ENCODE peak calls at places on chromosomes 4 and X, in four cellular contexts. Y is GM23248, N is cardiac muscle cell, C is hepatocyte. X is an unnamed sample. For H3K27me3 and H3K36me3, the result is how much of the 10 kb centered on the place peaks cover.

GRCh38 chr4:30776921-30777415 is 56.8 kb downstream of the PCDH7 start:
- DNase-seq in Y (no peak), N (no peak), C (no peak), X (no peak)

GRCh38 chr4:180164799-180165198 is 2078.4 kb upstream of the TENM3 start:
- DNase-seq in Y (no peak), N (no peak), C (peak), X (no peak)

GRCh38 chr4:182576609-182577289 is 333.5 kb downstream of the TENM3 start:
- DNase-seq in Y (no peak), N (no peak), C (peak), X (peak)

GRCh38 chrX:52558140-52558539 is 41.3 kb upstream of the XAGE1B start:
- DNase-seq in Y (no peak), N (no peak), C (no peak), X (no peak)

GRCh38 chrX:9848718-9849481 is 62.7 kb downstream of the SHROOM2 start:
- DNase-seq in Y (no peak), N (no peak), C (no peak), X (peak)

GRCh38 chr4:154417358-154417673 is 74.3 kb downstream of the DCHS2 start:
- DNase-seq in Y (no peak), N (no peak), C (no peak), X (no peak)

GRCh38 chrX:16300831-16301230 is 133.6 kb downstream of the MAGEB17 start:
- DNase-seq in Y (no peak), N (no peak), C (no peak), X (no peak)

GRCh38 chr4:111283066-111283677 is 660.3 kb upstream of the PITX2 start:
- DNase-seq in Y (peak), N (peak), C (peak), X (peak)

GRCh38 chr4:153676984-153677383 is 7.1 kb upstream of the TLR2 start:
- DNase-seq in Y (peak), N (no peak), C (no peak), X (no peak)

DNA sequence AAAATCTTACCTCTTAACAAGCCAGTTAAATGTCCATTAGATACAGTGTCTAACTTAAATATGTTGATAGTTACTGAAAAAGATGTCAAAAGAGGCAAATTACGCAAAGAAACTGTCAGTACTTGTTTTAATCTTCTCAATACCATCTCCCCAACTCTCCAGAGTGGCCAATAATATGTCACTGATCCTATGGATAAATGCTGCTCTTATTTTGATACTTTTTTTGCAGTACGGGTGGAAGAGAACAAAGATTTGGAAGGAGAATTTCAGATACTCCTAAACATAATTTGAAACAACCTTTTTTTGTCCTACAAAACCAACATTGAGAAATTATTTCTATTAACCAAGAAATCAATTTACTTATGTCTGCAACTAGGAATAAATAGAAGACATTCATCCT is 192.6 kb downstream of the CBR4 start:
- DNase-seq in Y (no peak), N (no peak), C (no peak), X (no peak)
- H3K4me3 ChIP-seq in Y (peak), N (no peak), C (peak), X (no peak)

GRCh38 chr4:142278663-142279062 is 567.4 kb downstream of the INPP4B start:
- DNase-seq in Y (no peak), N (no peak), C (no peak), X (no peak)

GRCh38 chr4:142281999-142282398 is 564.1 kb downstream of the INPP4B start:
- DNase-seq in Y (peak), N (no peak), C (no peak), X (no peak)

GRCh38 chr4:142285222-142285583 is 560.9 kb downstream of the INPP4B start:
- DNase-seq in Y (no peak), N (no peak), C (no peak), X (no peak)

GRCh38 chr4:142284402-142285221 is 561.5 kb downstream of the INPP4B start:
- DNase-seq in Y (no peak), N (no peak), C (no peak), X (no peak)

DNA sequence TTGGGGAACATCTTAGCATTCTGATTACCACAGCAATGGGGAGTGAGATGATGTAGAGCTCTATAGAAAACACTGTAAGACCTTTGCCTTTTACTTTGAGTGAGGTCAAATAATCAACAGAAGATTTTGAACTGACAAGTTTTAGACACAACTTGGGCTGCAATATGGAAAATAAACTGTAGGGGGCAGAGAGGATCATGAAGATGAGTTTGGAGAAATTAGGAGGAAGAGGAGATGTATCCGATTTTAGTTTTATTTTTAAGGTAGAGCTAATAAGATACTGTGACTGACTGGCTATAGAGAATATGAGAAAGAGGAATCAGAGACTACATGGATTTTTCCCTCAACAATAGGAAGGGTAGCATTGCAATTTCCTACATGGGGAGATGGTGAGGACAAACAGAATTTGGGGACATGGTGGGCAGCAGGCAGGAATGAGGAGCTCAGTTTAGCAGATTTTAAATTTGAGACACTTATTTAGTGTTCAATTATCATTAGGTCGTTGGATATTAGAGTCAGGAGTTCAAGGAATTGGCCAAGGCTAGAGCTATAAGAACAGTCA is 563.1 kb downstream of the INPP4B start:
- DNase-seq in Y (peak), N (peak), C (peak), X (no peak)
- H3K27me3 ChIP-seq in Y (under half), N (under half), C (under half), X (under half)

GRCh38 chrX:41192880-41193279 is 107.6 kb downstream of the USP9X start:
- DNase-seq in Y (no peak), N (no peak), C (no peak), X (no peak)
- H3K36me3 ChIP-seq in Y (under half), N (under half), C (under half), X (under half)

GRCh38 chrX:103626855-103627254 is 1.9 kb upstream of the TCEAL1 start:
- DNase-seq in Y (peak), N (no peak), C (no peak), X (no peak)

GRCh38 chrX:103630171-103630511 is 1.4 kb downstream of the TCEAL1 start:
- DNase-seq in Y (no peak), N (no peak), C (no peak), X (no peak)

GRCh38 chrX:103628386-103629290 is at the start of gene TCEAL1:
- DNase-seq in Y (peak), N (peak), C (peak), X (peak)

GRCh38 chrX:103629295-103630170 is 758 bp downstream of the TCEAL1 start:
- DNase-seq in Y (peak), N (peak), C (peak), X (peak)

DNA sequence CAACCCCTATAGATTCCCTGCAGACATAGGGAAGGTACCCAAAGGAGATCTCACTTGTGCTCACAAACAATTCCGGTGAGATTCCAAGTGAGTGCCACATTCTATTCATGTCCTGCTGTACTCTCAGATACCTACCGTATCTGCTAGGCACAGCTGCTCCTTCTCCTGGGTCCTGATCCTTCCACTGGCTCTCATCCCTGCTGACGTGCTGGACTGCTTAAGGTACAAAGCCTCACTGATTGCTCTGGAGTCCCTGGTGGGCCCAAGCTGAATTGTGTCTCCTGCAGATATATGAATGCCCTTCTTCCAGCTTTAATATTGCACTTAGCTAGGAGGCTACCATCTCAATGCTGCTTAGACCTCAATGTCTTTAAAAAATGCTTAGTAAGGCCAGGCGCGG is 2.4 kb downstream of the TCEAL1 start:
- DNase-seq in Y (no peak), N (no peak), C (no peak), X (no peak)
- H3K4me3 ChIP-seq in Y (no peak), N (no peak), C (no peak), X (no peak)

DNA sequence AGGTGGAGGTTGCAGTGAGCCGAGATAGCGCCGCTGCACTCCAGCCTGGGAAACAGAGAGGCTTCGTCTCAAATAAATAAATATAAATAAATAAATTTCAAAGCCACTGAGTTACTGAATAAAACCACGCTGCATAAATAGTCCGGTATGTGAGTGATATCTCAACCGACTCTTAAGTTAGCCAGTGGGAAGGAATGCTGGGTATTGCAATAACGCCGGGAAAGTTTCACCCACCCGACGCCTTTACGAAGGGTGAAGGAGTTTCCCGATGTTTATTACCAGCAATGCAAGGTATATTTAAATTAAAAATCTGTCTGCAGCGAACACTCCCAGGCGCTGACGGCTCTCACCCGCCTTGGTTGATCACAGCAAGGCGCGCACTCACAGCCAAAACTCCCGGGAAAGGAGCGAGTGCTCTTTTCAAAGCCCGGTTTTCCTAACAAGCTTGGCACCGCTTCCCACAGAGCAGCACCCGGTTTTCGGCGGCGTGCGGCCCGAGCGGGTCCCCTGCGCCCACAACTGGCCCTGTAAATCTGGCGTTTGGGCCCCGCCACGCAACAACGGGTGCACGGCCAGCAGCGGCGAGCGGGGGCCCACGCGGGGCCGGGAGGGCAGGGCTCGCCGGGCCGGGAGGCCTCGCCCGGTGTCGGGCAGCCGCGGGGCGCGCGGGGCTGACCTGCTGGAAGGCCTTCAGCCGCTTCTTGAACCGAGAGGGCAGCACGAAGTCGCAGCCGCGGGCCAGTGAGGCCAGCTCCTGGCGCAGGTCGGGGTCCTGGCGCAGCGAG is 13.7 kb downstream of the PPP2R3B start:
- DNase-seq in Y (peak), N (peak), C (no peak), X (peak)
- H3K27me3 ChIP-seq in Y (under half), N (under half), C (under half), X (under half)

GRCh38 chr4:82839624-82840023 is 41.0 kb upstream of the SCD5 start:
- DNase-seq in Y (peak), N (no peak), C (no peak), X (no peak)

GRCh38 chr4:82833696-82834313 is 35.2 kb upstream of the SCD5 start:
- DNase-seq in Y (peak), N (no peak), C (peak), X (no peak)
- H3K36me3 ChIP-seq in Y (half or more), N (under half), C (under half), X (under half)

GRCh38 chr4:123696712-123697111 is 300.1 kb downstream of the SPRY1 start:
- DNase-seq in Y (no peak), N (no peak), C (no peak), X (no peak)

GRCh38 chr4:123699823-123700822 is 303.5 kb downstream of the SPRY1 start:
- DNase-seq in Y (peak), N (peak), C (peak), X (no peak)

GRCh38 chr4:123705419-123705818 is 308.8 kb downstream of the SPRY1 start:
- DNase-seq in Y (no peak), N (no peak), C (no peak), X (no peak)

GRCh38 chr4:123706961-123707360 is 310.4 kb downstream of the SPRY1 start:
- DNase-seq in Y (peak), N (no peak), C (no peak), X (no peak)

GRCh38 chr4:123701046-123701445 is 304.5 kb downstream of the SPRY1 start:
- DNase-seq in Y (peak), N (no peak), C (no peak), X (no peak)
- H3K4me3 ChIP-seq in Y (peak), N (no peak), C (no peak), X (no peak)

DNA sequence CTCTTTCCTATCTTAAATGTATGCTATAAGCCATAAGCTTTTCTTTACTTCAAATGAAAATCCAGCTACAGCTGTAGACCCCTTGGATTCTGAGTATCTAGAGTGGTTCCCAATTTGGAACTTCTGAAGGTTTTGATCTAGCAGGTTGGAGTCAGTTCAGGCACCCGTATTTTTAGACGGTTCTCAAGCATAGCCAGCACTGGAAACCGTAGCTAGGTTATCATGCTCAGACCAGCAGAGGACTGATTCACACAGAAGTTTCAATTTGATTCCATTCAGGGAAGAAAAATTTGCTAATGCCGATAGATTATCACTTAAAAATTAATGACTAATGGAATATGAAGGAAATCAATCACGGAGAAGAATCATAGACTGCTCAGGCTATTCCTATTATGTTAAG is 11.2 kb downstream of the PPAT start:
- DNase-seq in Y (no peak), N (peak), C (no peak), X (no peak)
- H3K27me3 ChIP-seq in Y (under half), N (under half), C (under half), X (under half)

GRCh38 chrX:149493567-149494562 is 11.2 kb downstream of the IDS start:
- DNase-seq in Y (peak), N (peak), C (no peak), X (peak)
- H3K36me3 ChIP-seq in Y (under half), N (under half), C (under half), X (under half)